ENCODE peak calls at places on chromosomes 6 and 20, in seven cellular contexts. One of them, this sample, is unnamed.

GRCh38 chr6:25447570-25447929 is 168.4 kb downstream of the CARMIL1 start:
- DNase-seq in uterus: no peak
- DNase-seq in HepG2: no peak
- DNase-seq in K562: no peak
- DNase-seq in heart left ventricle: no peak
- DNase-seq in IMR-90: no peak
- DNase-seq in HCT116: no peak
- DNase-seq in this sample: no peak

GRCh38 chr6:107555449-107555848 is 65.5 kb downstream of the SOBP start:
- DNase-seq in K562: no peak
- DNase-seq in HepG2: no peak
- DNase-seq in heart left ventricle: no peak
- DNase-seq in IMR-90: no peak
- DNase-seq in uterus: no peak
- DNase-seq in HCT116: no peak
- DNase-seq in this sample: no peak

GRCh38 chr20:32509639-32510066 is 75.5 kb downstream of the NOL4L start:
- DNase-seq in HepG2: peak; percentile 91
- DNase-seq in uterus: no peak
- DNase-seq in HCT116: no peak
- DNase-seq in heart left ventricle: no peak
- DNase-seq in IMR-90: peak; percentile 54
- DNase-seq in K562: no peak
- DNase-seq in this sample: no peak

GRCh38 chr20:25054995-25055629 is 2.8 kb downstream of the ACSS1 start:
- DNase-seq in IMR-90: peak; percentile 13
- DNase-seq in uterus: peak; percentile 20
- DNase-seq in HCT116: no peak
- DNase-seq in HepG2: peak; percentile 80
- DNase-seq in K562: peak; percentile 23
- DNase-seq in heart left ventricle: peak; percentile 18
- DNase-seq in this sample: peak; percentile 23

GRCh38 chr6:17494919-17495318 is 101.5 kb downstream of the CAP2 start:
- DNase-seq in HepG2: no peak
- DNase-seq in HCT116: no peak
- DNase-seq in heart left ventricle: no peak
- DNase-seq in IMR-90: no peak
- DNase-seq in K562: no peak
- DNase-seq in uterus: no peak
- DNase-seq in this sample: no peak

GRCh38 chr6:11953641-11954040 is 58.5 kb upstream of the HIVEP1 start:
- DNase-seq in heart left ventricle: no peak
- DNase-seq in HepG2: no peak
- DNase-seq in uterus: no peak
- DNase-seq in HCT116: no peak
- DNase-seq in K562: no peak
- DNase-seq in IMR-90: no peak
- DNase-seq in this sample: no peak

GRCh38 chr20:33311989-33312388 is 29.0 kb downstream of the BPIFB1 start:
- DNase-seq in HCT116: no peak
- DNase-seq in K562: no peak
- DNase-seq in HepG2: no peak
- DNase-seq in heart left ventricle: no peak
- DNase-seq in IMR-90: no peak
- DNase-seq in uterus: no peak
- DNase-seq in this sample: no peak

GRCh38 chr20:602357-602970 is 7.6 kb downstream of the TCF15 start:
- DNase-seq in uterus: no peak
- DNase-seq in K562: no peak
- DNase-seq in HepG2: no peak
- DNase-seq in HCT116: no peak
- DNase-seq in IMR-90: no peak
- DNase-seq in heart left ventricle: peak; percentile 89
- DNase-seq in this sample: no peak

GRCh38 chr20:15916623-15917022 is 656.6 kb downstream of the KIF16B start:
- DNase-seq in HepG2: no peak
- DNase-seq in HCT116: no peak
- DNase-seq in K562: no peak
- DNase-seq in IMR-90: no peak
- DNase-seq in heart left ventricle: no peak
- DNase-seq in uterus: no peak
- DNase-seq in this sample: no peak
- H3K4me1 ChIP-seq in HepG2: no peaks in the 10 kb centered on the region
- H3K4me1 ChIP-seq in HCT116: no peaks in the 10 kb centered on the region
- H3K4me1 ChIP-seq in K562: no peaks in the 10 kb centered on the region
- H3K4me1 ChIP-seq in IMR-90: no peaks in the 10 kb centered on the region
- H3K4me1 ChIP-seq in heart left ventricle: no peaks in the 10 kb centered on the region
- H3K4me1 ChIP-seq in uterus: no peaks in the 10 kb centered on the region
- H3K4me1 ChIP-seq in this sample: no peaks in the 10 kb centered on the region

GRCh38 chr6:41053056-41053455 is at the start of gene APOBEC2:
- DNase-seq in HCT116: no peak
- DNase-seq in K562: no peak
- DNase-seq in uterus: no peak
- DNase-seq in HepG2: no peak
- DNase-seq in IMR-90: no peak
- DNase-seq in heart left ventricle: peak; percentile 94
- DNase-seq in this sample: no peak
- TF ChIP-seq POLR2A in HCT116: no peak
- TF ChIP-seq POLR2A in K562: no peak
- TF ChIP-seq POLR2A in uterus: no peak
- TF ChIP-seq POLR2A in HepG2: no peak
- TF ChIP-seq POLR2A in IMR-90: no peak
- TF ChIP-seq POLR2A in heart left ventricle: peak; percentile 1
- TF ChIP-seq POLR2A in this sample: no peak

DNA sequence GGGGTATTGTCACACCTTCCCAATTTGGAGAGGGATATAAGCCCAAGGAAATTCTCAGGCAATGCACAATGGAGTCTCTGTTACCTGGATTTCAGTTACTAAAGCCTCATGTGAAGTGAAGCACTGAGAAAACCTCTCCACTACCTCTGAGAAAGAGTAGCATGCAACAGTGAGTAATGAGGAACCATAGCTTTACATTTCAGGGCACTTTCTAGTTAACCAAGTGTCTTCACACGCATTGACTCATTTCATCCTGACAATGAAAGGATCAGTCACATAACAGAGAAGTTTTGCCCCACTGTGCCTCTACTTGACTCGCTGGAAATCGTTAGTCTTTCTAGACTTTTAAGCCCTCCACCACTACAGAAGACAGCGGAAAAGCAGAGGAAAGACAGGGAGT is 86.2 kb upstream of the ARID1B start:
- DNase-seq in HCT116: no peak
- DNase-seq in HepG2: no peak
- DNase-seq in heart left ventricle: no peak
- DNase-seq in IMR-90: no peak
- DNase-seq in uterus: no peak
- DNase-seq in K562: no peak
- DNase-seq in this sample: no peak
- H3K4me1 ChIP-seq in HCT116: peaks cover 9% of the 10 kb centered on the region
- H3K4me1 ChIP-seq in HepG2: peaks cover 13% of the 10 kb centered on the region
- H3K4me1 ChIP-seq in heart left ventricle: no peaks in the 10 kb centered on the region
- H3K4me1 ChIP-seq in IMR-90: no peaks in the 10 kb centered on the region
- H3K4me1 ChIP-seq in uterus: no peaks in the 10 kb centered on the region
- H3K4me1 ChIP-seq in K562: peaks cover 9% of the 10 kb centered on the region
- H3K4me1 ChIP-seq in this sample: no peaks in the 10 kb centered on the region

GRCh38 chr6:158642805-158643489 is 1.6 kb downstream of the DYNLT1 start:
- DNase-seq in HepG2: no peak
- DNase-seq in heart left ventricle: no peak
- DNase-seq in HCT116: no peak
- DNase-seq in K562: no peak
- DNase-seq in uterus: no peak
- DNase-seq in IMR-90: peak; percentile 23
- DNase-seq in this sample: no peak
- TF ChIP-seq POLR2A in HepG2: no peak
- TF ChIP-seq POLR2A in heart left ventricle: no peak
- TF ChIP-seq POLR2A in HCT116: no peak
- TF ChIP-seq POLR2A in K562: no peak
- TF ChIP-seq POLR2A in uterus: no peak
- TF ChIP-seq POLR2A in IMR-90: no peak
- TF ChIP-seq POLR2A in this sample: no peak

DNA sequence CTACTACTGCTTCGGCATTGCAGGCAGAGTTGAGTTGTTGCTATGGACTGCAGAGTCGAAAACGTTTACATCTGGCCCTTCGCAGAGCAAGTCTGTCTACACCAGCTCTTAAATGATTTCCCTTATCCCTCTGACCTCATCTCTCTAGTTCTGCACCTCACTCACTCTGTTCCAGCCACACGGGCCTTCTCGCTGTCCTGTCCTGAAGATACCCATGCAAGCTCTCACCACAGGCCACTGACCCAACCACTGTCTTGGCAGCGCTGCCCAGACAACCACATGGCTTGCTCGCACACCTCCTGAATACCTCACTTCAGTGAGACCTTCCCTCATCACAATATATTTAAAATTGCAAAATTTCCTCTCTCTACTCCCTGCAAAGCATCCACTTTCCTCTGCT is 31.4 kb downstream of the B4GALT5 start:
- DNase-seq in K562: no peak
- DNase-seq in HCT116: no peak
- DNase-seq in heart left ventricle: no peak
- DNase-seq in uterus: no peak
- DNase-seq in HepG2: no peak
- DNase-seq in IMR-90: no peak
- DNase-seq in this sample: no peak
- H3K4me1 ChIP-seq in K562: peaks cover 55% of the 10 kb centered on the region
- H3K4me1 ChIP-seq in HCT116: peaks cover 86% of the 10 kb centered on the region
- H3K4me1 ChIP-seq in heart left ventricle: peaks cover 26% of the 10 kb centered on the region
- H3K4me1 ChIP-seq in uterus: no peaks in the 10 kb centered on the region
- H3K4me1 ChIP-seq in HepG2: peaks cover 89% of the 10 kb centered on the region
- H3K4me1 ChIP-seq in IMR-90: peaks cover 16% of the 10 kb centered on the region
- H3K4me1 ChIP-seq in this sample: peaks cover 13% of the 10 kb centered on the region

GRCh38 chr6:127737009-127737486 is 160.1 kb downstream of the C6orf58 start:
- DNase-seq in IMR-90: peak; percentile 73
- DNase-seq in uterus: peak; percentile 17
- DNase-seq in HepG2: peak; percentile 63
- DNase-seq in HCT116: peak; percentile 74
- DNase-seq in heart left ventricle: no peak
- DNase-seq in K562: peak; percentile 29
- DNase-seq in this sample: peak; percentile 54
- TF ChIP-seq POLR2A in IMR-90: no peak
- TF ChIP-seq POLR2A in uterus: no peak
- TF ChIP-seq POLR2A in HepG2: no peak
- TF ChIP-seq POLR2A in HCT116: no peak
- TF ChIP-seq POLR2A in heart left ventricle: no peak
- TF ChIP-seq POLR2A in K562: no peak
- TF ChIP-seq POLR2A in this sample: no peak

GRCh38 chr6:70411948-70412796 is 1.1 kb upstream of the FAM135A start:
- DNase-seq in uterus: no peak
- DNase-seq in heart left ventricle: no peak
- DNase-seq in IMR-90: no peak
- DNase-seq in HepG2: no peak
- DNase-seq in K562: no peak
- DNase-seq in HCT116: no peak
- DNase-seq in this sample: peak; percentile 48
- H3K4me1 ChIP-seq in uterus: peaks cover 3% of the 10 kb centered on the region
- H3K4me1 ChIP-seq in heart left ventricle: no peaks in the 10 kb centered on the region
- H3K4me1 ChIP-seq in IMR-90: no peaks in the 10 kb centered on the region
- H3K4me1 ChIP-seq in HepG2: peaks cover 40% of the 10 kb centered on the region
- H3K4me1 ChIP-seq in K562: peaks cover 3% of the 10 kb centered on the region
- H3K4me1 ChIP-seq in HCT116: peaks cover 7% of the 10 kb centered on the region
- H3K4me1 ChIP-seq in this sample: peaks cover 25% of the 10 kb centered on the region

GRCh38 chr6:27158316-27158643 is 89.2 kb upstream of the PRSS16 start:
- DNase-seq in HepG2: no peak
- DNase-seq in uterus: no peak
- DNase-seq in K562: no peak
- DNase-seq in heart left ventricle: no peak
- DNase-seq in HCT116: no peak
- DNase-seq in IMR-90: no peak
- DNase-seq in this sample: no peak
- TF ChIP-seq POLR2A in HepG2: no peak
- TF ChIP-seq POLR2A in uterus: no peak
- TF ChIP-seq POLR2A in K562: no peak
- TF ChIP-seq POLR2A in heart left ventricle: no peak
- TF ChIP-seq POLR2A in HCT116: no peak
- TF ChIP-seq POLR2A in IMR-90: no peak
- TF ChIP-seq POLR2A in this sample: no peak